ENCODE peak calls at places on chromosomes 5 and 9, in nine cellular contexts. One of them, this sample, is unnamed.

GRCh38 chr9:127178646-127179632 is 56.5 kb upstream of the ANGPTL2 start:
- DNase-seq in pancreas: no peak
- DNase-seq in fibroblast of pulmonary artery: no peak
- DNase-seq in hippocampal formation: no peak
- DNase-seq in SW480: no peak
- DNase-seq in RKO: no peak
- DNase-seq in T-helper 9 cell: no peak
- DNase-seq in HCEC 1CT: no peak
- DNase-seq in iris pigment epithelial cell: no peak
- DNase-seq in this sample: no peak

GRCh38 chr9:101476576-101477208 is 41.1 kb upstream of the ALDOB start:
- DNase-seq in fibroblast of pulmonary artery: no peak
- DNase-seq in hippocampal formation: no peak
- DNase-seq in T-helper 9 cell: no peak
- DNase-seq in SW480: no peak
- DNase-seq in RKO: no peak
- DNase-seq in pancreas: no peak
- DNase-seq in HCEC 1CT: no peak
- DNase-seq in iris pigment epithelial cell: no peak
- DNase-seq in this sample: no peak

GRCh38 chr5:14231156-14231555 is 88.0 kb downstream of the TRIO start:
- DNase-seq in T-helper 9 cell: no peak
- DNase-seq in hippocampal formation: no peak
- DNase-seq in fibroblast of pulmonary artery: no peak
- DNase-seq in iris pigment epithelial cell: no peak
- DNase-seq in SW480: no peak
- DNase-seq in RKO: no peak
- DNase-seq in pancreas: no peak
- DNase-seq in HCEC 1CT: peak
- DNase-seq in this sample: no peak

GRCh38 chr9:124197177-124198095 is 60.3 kb upstream of the NEK6 start:
- DNase-seq in SW480: no peak
- DNase-seq in pancreas: no peak
- DNase-seq in HCEC 1CT: no peak
- DNase-seq in fibroblast of pulmonary artery: no peak
- DNase-seq in RKO: no peak
- DNase-seq in iris pigment epithelial cell: no peak
- DNase-seq in T-helper 9 cell: no peak
- DNase-seq in hippocampal formation: no peak
- DNase-seq in this sample: no peak

GRCh38 chr9:10875752-10876151 is 262.9 kb upstream of the PTPRD start:
- DNase-seq in iris pigment epithelial cell: peak
- DNase-seq in HCEC 1CT: no peak
- DNase-seq in hippocampal formation: no peak
- DNase-seq in SW480: no peak
- DNase-seq in fibroblast of pulmonary artery: peak
- DNase-seq in T-helper 9 cell: no peak
- DNase-seq in RKO: peak
- DNase-seq in pancreas: no peak
- DNase-seq in this sample: no peak

GRCh38 chr9:131274674-131275331 is 1.5 kb downstream of the FAM78A start:
- DNase-seq in SW480: no peak
- DNase-seq in hippocampal formation: no peak
- DNase-seq in RKO: no peak
- DNase-seq in HCEC 1CT: no peak
- DNase-seq in pancreas: no peak
- DNase-seq in fibroblast of pulmonary artery: no peak
- DNase-seq in iris pigment epithelial cell: no peak
- DNase-seq in T-helper 9 cell: no peak
- DNase-seq in this sample: no peak

GRCh38 chr5:73160239-73160671 is 12.7 kb upstream of the TMEM174 start:
- DNase-seq in fibroblast of pulmonary artery: no peak
- DNase-seq in T-helper 9 cell: peak
- DNase-seq in hippocampal formation: no peak
- DNase-seq in pancreas: no peak
- DNase-seq in HCEC 1CT: no peak
- DNase-seq in SW480: peak
- DNase-seq in RKO: no peak
- DNase-seq in iris pigment epithelial cell: peak
- DNase-seq in this sample: no peak

GRCh38 chr5:158978061-158978745 is 121.5 kb downstream of the EBF1 start:
- DNase-seq in hippocampal formation: no peak
- DNase-seq in HCEC 1CT: no peak
- DNase-seq in fibroblast of pulmonary artery: peak
- DNase-seq in T-helper 9 cell: no peak
- DNase-seq in iris pigment epithelial cell: peak
- DNase-seq in RKO: no peak
- DNase-seq in SW480: no peak
- DNase-seq in pancreas: no peak
- DNase-seq in this sample: no peak

GRCh38 chr5:168425997-168426863 is 60.0 kb upstream of the RARS1 start:
- DNase-seq in fibroblast of pulmonary artery: no peak
- DNase-seq in RKO: no peak
- DNase-seq in HCEC 1CT: no peak
- DNase-seq in SW480: no peak
- DNase-seq in iris pigment epithelial cell: no peak
- DNase-seq in T-helper 9 cell: no peak
- DNase-seq in hippocampal formation: no peak
- DNase-seq in pancreas: no peak
- DNase-seq in this sample: no peak